ENCODE peak calls at places on chromosome 22, in ten cellular contexts. L is NCI-H748 treated with DMSO at 0.1 percent for 48 hours, R is sciatic nerve, M is K562, Z is prostate gland, V is memory B cell, C is dorsolateral prefrontal cortex, D is posterior vena cava, B is right atrium auricular region, N is endothelial cell. U is an unnamed sample.

GRCh38 chr22:31567196-31567595 is 70.9 kb downstream of the SFI1 start:
- DNase-seq in L (no peak), M (no peak), C (no peak), R (no peak), D (no peak), B (no peak), V (no peak), Z (no peak), N (no peak), U (no peak)

GRCh38 chr22:22838148-22838786 is 49.3 kb upstream of the IGLL5 start:
- DNase-seq in M (peak; percentile 38), D (no peak), C (no peak), R (no peak), B (no peak), L (no peak), V (no peak), N (no peak), Z (no peak), U (no peak)

GRCh38 chr22:39343259-39344045 is 6.3 kb upstream of the SYNGR1 start:
- DNase-seq in B (no peak), Z (peak; percentile 76), D (no peak), N (peak; percentile 72), R (peak; percentile 77), V (peak; percentile 63), M (peak; percentile 47), C (peak; percentile 65), L (peak; percentile 26), U (peak; percentile 76)

GRCh38 chr22:24421428-24421931 is 5.9 kb upstream of the ADORA2A start:
- DNase-seq in N (no peak), L (no peak), Z (no peak), B (no peak), R (no peak), D (no peak), C (no peak), V (peak; percentile 58), M (peak; percentile 44), U (no peak)

GRCh38 chr22:42830161-42830560 is 26.9 kb downstream of the ARFGAP3 start:
- DNase-seq in N (no peak), B (no peak), L (no peak), Z (no peak), C (no peak), R (no peak), M (no peak), V (no peak), D (no peak), U (no peak)

GRCh38 chr22:29524440-29525191 is 28.9 kb downstream of the THOC5 start:
- DNase-seq in L (no peak), C (no peak), M (peak; percentile 26), N (peak; percentile 51), D (no peak), V (peak; percentile 37), Z (peak; percentile 57), R (no peak), B (no peak), U (peak; percentile 43)

GRCh38 chr22:35399114-35399677 is 744 bp upstream of the MCM5 start:
- DNase-seq in R (no peak), M (no peak), C (no peak), D (no peak), B (no peak), V (no peak), L (no peak), N (no peak), Z (no peak), U (no peak)

GRCh38 chr22:44217346-44217745 is 36.6 kb downstream of the PARVG start:
- DNase-seq in L (no peak), N (no peak), M (no peak), Z (no peak), V (no peak), C (no peak), R (no peak), D (no peak), B (peak; percentile 36), U (no peak)

GRCh38 chr22:27987557-27987956 is 68.5 kb upstream of the PITPNB start:
- DNase-seq in N (no peak), B (peak; percentile 38), C (no peak), Z (no peak), R (no peak), D (no peak), V (no peak), L (no peak), M (no peak), U (no peak)

GRCh38 chr22:17381237-17381913 is 12.1 kb downstream of the CECR2 start:
- DNase-seq in C (no peak), L (no peak), D (no peak), V (no peak), Z (no peak), M (no peak), R (no peak), N (no peak), B (no peak), U (no peak)

GRCh38 chr22:43777204-43777671 is 34.9 kb downstream of the EFCAB6 start:
- DNase-seq in N (peak; percentile 16), M (no peak), V (no peak), Z (no peak), L (no peak), D (no peak), C (peak; percentile 45), R (no peak), B (no peak), U (no peak)

GRCh38 chr22:44595841-44596341 is 97.9 kb upstream of the RTL6 start:
- DNase-seq in C (no peak), Z (no peak), M (no peak), L (no peak), R (no peak), N (no peak), B (no peak), V (no peak), D (no peak), U (peak; percentile 45)

GRCh38 chr22:32583074-32583677 is 108.6 kb downstream of the FBXO7 start:
- DNase-seq in L (no peak), D (no peak), V (no peak), C (no peak), M (no peak), B (no peak), Z (no peak), N (no peak), R (no peak), U (no peak)

GRCh38 chr22:49368976-49369725 is 458.5 kb downstream of the BRD1 start:
- DNase-seq in C (no peak), N (peak; percentile 2), L (no peak), M (peak; percentile 70), Z (no peak), V (no peak), R (peak; percentile 51), B (peak; percentile 30), D (peak; percentile 71), U (peak; percentile 5)

GRCh38 chr22:48705159-48705916 is 1122.3 kb downstream of the BRD1 start:
- DNase-seq in Z (no peak), M (no peak), R (peak; percentile 42), N (no peak), L (no peak), D (peak; percentile 73), V (no peak), B (no peak), C (no peak), U (no peak)

GRCh38 chr22:40381461-40381860 is 11.1 kb downstream of the SGSM3 start:
- DNase-seq in M (no peak), Z (no peak), B (no peak), C (no peak), R (no peak), V (no peak), L (no peak), D (no peak), N (no peak), U (no peak)

GRCh38 chr22:40434745-40435144 is 64.4 kb downstream of the SGSM3 start:
- DNase-seq in D (peak; percentile 50), M (no peak), R (no peak), N (no peak), L (no peak), Z (no peak), B (no peak), V (no peak), C (no peak), U (no peak)

GRCh38 chr22:29129644-29130201 is 56.9 kb downstream of the KREMEN1 start:
- DNase-seq in V (no peak), D (no peak), L (no peak), R (no peak), M (no peak), B (peak; percentile 43), Z (no peak), N (no peak), C (no peak), U (no peak)

GRCh38 chr22:46917702-46918101 is 155.3 kb downstream of the TBC1D22A start:
- DNase-seq in L (no peak), B (peak; percentile 36), C (no peak), R (peak; percentile 39), Z (no peak), N (no peak), M (no peak), D (no peak), V (no peak), U (no peak)

GRCh38 chr22:35637943-35638342 is 10.3 kb upstream of the APOL6 start:
- DNase-seq in M (no peak), B (no peak), C (no peak), D (no peak), R (no peak), N (no peak), V (no peak), L (no peak), Z (no peak), U (no peak)

GRCh38 chr22:47174096-47174495 is 411.6 kb downstream of the TBC1D22A start:
- DNase-seq in B (no peak), N (no peak), R (peak; percentile 45), D (peak; percentile 72), C (no peak), L (no peak), M (no peak), Z (no peak), V (no peak), U (no peak)

GRCh38 chr22:27867114-27867957 is 51.7 kb downstream of the PITPNB start:
- DNase-seq in R (no peak), M (no peak), D (no peak), Z (no peak), L (no peak), B (no peak), C (no peak), V (no peak), N (no peak), U (no peak)

GRCh38 chr22:37565830-37566229 is 5.5 kb downstream of the CDC42EP1 start:
- DNase-seq in Z (no peak), V (no peak), D (no peak), C (no peak), B (no peak), N (no peak), M (no peak), R (no peak), L (no peak), U (no peak)

GRCh38 chr22:44532466-44533025 is 34.5 kb upstream of the RTL6 start:
- DNase-seq in B (no peak), V (no peak), D (peak; percentile 48), L (peak; percentile 92), M (no peak), Z (no peak), C (no peak), N (no peak), R (no peak), U (no peak)

GRCh38 chr22:35384973-35385588 is 4.2 kb downstream of the HMOX1 start:
- DNase-seq in N (no peak), D (no peak), C (no peak), L (no peak), B (no peak), M (no peak), V (no peak), Z (no peak), R (no peak), U (no peak)

GRCh38 chr22:23147632-23148387 is 2.5 kb downstream of the RAB36 start:
- DNase-seq in M (peak; percentile 53), B (no peak), Z (peak; percentile 88), V (no peak), C (no peak), N (no peak), R (no peak), D (no peak), L (no peak), U (peak; percentile 42)

GRCh38 chr22:23248583-23248982 is 68.3 kb downstream of the BCR start:
- DNase-seq in M (peak; percentile 79), Z (peak; percentile 36), C (no peak), V (no peak), R (no peak), L (peak; percentile 33), N (no peak), D (no peak), B (no peak), U (peak; percentile 47)

U was measured in body of pancreas.